ENCODE peak calls at places on chromosomes 12 and 14, in eight cellular contexts. N is neuronal stem cell; P is progenitor cell of endocrine pancreas; A is HFFc6; C is A172; G is heart right ventricle; X is stimulated activated CD4-positive, alpha-beta T cell treated with anti-CD3 and anti-CD28 coated beads, Interleukin-4, amount 100 ng/mL, for 1 hour; R is AG20443. D is an unnamed sample.

GRCh38 chr14:30725763-30726162 is 103.6 kb downstream of the SCFD1 start:
- DNase-seq in N (no peak), P (no peak), A (no peak), C (no peak), G (no peak), X (no peak), R (no peak), D (no peak)

GRCh38 chr14:72142328-72142727 is 210.1 kb downstream of the RGS6 start:
- DNase-seq in N (no peak), P (no peak), A (no peak), C (no peak), G (no peak), X (no peak), R (no peak), D (no peak)

GRCh38 chr12:15253990-15254389 is 32.8 kb upstream of the RERG start:
- DNase-seq in N (peak), P (no peak), A (no peak), C (no peak), G (no peak), X (no peak), R (no peak), D (no peak)

GRCh38 chr14:41285193-41285748 is 321.4 kb upstream of the LRFN5 start:
- DNase-seq in N (peak), P (peak), A (no peak), C (peak), G (peak), X (no peak), R (no peak), D (peak)

GRCh38 chr12:62933220-62933870 is 1.6 kb downstream of the PPM1H start:
- DNase-seq in N (no peak), P (peak), A (no peak), C (no peak), G (peak), X (no peak), R (peak), D (peak)

GRCh38 chr12:13289644-13290285 is 93.2 kb downstream of the EMP1 start:
- DNase-seq in N (no peak), P (no peak), A (no peak), C (no peak), G (no peak), X (no peak), R (peak), D (no peak)

GRCh38 chr12:47164730-47165439 is 85.1 kb upstream of the AMIGO2 start:
- DNase-seq in N (no peak), P (no peak), A (peak), C (no peak), G (no peak), X (no peak), R (peak), D (peak)

GRCh38 chr12:113327000-113327399 is 7.9 kb downstream of the SLC8B1 start:
- DNase-seq in N (no peak), P (no peak), A (no peak), C (no peak), G (no peak), X (no peak), R (no peak), D (no peak)

GRCh38 chr14:103707329-103708263 is 7.7 kb downstream of the XRCC3 start:
- DNase-seq in N (no peak), P (no peak), A (no peak), C (no peak), G (no peak), X (no peak), R (no peak), D (no peak)

GRCh38 chr14:64943981-64944520 is 1.5 kb upstream of the GPX2 start:
- DNase-seq in N (no peak), P (no peak), A (no peak), C (no peak), G (no peak), X (no peak), R (no peak), D (no peak)

GRCh38 chr12:10069099-10069498 is 29.7 kb downstream of the CLEC1A start:
- DNase-seq in N (no peak), P (no peak), A (peak), C (peak), G (no peak), X (no peak), R (peak), D (no peak)

GRCh38 chr14:70698288-70698687 is 56.6 kb downstream of the TTC9 start:
- DNase-seq in N (no peak), P (no peak), A (peak), C (peak), G (no peak), X (no peak), R (peak), D (peak)

GRCh38 chr12:75842119-75842518 is 189.5 kb downstream of the PHLDA1 start:
- DNase-seq in N (no peak), P (no peak), A (no peak), C (no peak), G (no peak), X (no peak), R (no peak), D (no peak)

GRCh38 chr14:102544745-102545460 is 35.3 kb upstream of the ANKRD9 start:
- DNase-seq in N (no peak), P (no peak), A (no peak), C (no peak), G (no peak), X (peak), R (no peak), D (peak)

GRCh38 chr14:94964181-94964580 is 193.1 kb downstream of the DICER1 start:
- DNase-seq in N (no peak), P (no peak), A (no peak), C (no peak), G (no peak), X (no peak), R (no peak), D (no peak)

GRCh38 chr12:49501895-49502294 is 36.9 kb upstream of the KCNH3 start:
- DNase-seq in N (no peak), P (no peak), A (no peak), C (no peak), G (no peak), X (no peak), R (no peak), D (no peak)

GRCh38 chr14:65312859-65313258 is 99.7 kb upstream of the FUT8 start:
- DNase-seq in N (no peak), P (no peak), A (no peak), C (no peak), G (no peak), X (no peak), R (no peak), D (no peak)

GRCh38 chr14:104688755-104689619 is at the start of gene INF2:
- DNase-seq in N (peak), P (peak), A (no peak), C (peak), G (peak), X (peak), R (peak), D (peak)

GRCh38 chr14:73142216-73142615 is 5.9 kb downstream of the PSEN1 start:
- DNase-seq in N (no peak), P (no peak), A (no peak), C (no peak), G (no peak), X (no peak), R (no peak), D (no peak)

GRCh38 chr12:121577443-121578180 is 3.2 kb downstream of the KDM2B start:
- DNase-seq in N (peak), P (no peak), A (no peak), C (no peak), G (no peak), X (no peak), R (no peak), D (no peak)

GRCh38 chr12:5966486-5967095 is 21.5 kb upstream of the ANO2 start:
- DNase-seq in N (no peak), P (no peak), A (no peak), C (no peak), G (no peak), X (no peak), R (no peak), D (no peak)

GRCh38 chr12:131386167-131386521 is 324.7 kb upstream of the SFSWAP start:
- DNase-seq in N (no peak), P (no peak), A (no peak), C (no peak), G (no peak), X (no peak), R (no peak), D (no peak)

GRCh38 chr12:68319988-68320623 is 12.1 kb downstream of the MDM1 start:
- DNase-seq in N (no peak), P (no peak), A (peak), C (peak), G (peak), X (no peak), R (peak), D (peak)

GRCh38 chr12:7282844-7283243 is 21.0 kb upstream of the ACSM4 start:
- DNase-seq in N (no peak), P (no peak), A (no peak), C (no peak), G (no peak), X (no peak), R (no peak), D (no peak)

GRCh38 chr12:67457136-67457535 is 188.0 kb downstream of the CAND1 start:
- DNase-seq in N (no peak), P (no peak), A (no peak), C (no peak), G (no peak), X (no peak), R (no peak), D (no peak)

GRCh38 chr12:88113871-88114270 is 28.0 kb downstream of the CEP290 start:
- DNase-seq in N (no peak), P (no peak), A (peak), C (peak), G (no peak), X (no peak), R (peak), D (no peak)

D was measured in erythroblast.